ENCODE peak calls at places on chromosomes 13 and 19, in eight cellular contexts. M is amygdala; D is GM23248; J is NCI-H2107; U is left colon; O is stimulated activated CD4-positive, alpha-beta T cell treated with anti-CD3 and anti-CD28 coated beads, TNF-alpha, amount 100 ng/mL, for 24 hours; X is AG10803; N is kidney. A is an unnamed sample.

GRCh38 chr13:97028441-97029299 is 34.4 kb upstream of the OXGR1 start:
- DNase-seq in M (no peak), D (peak), J (no peak), U (no peak), O (peak), X (peak), N (no peak), A (no peak)

GRCh38 chr13:108120332-108120731 is 95.0 kb downstream of the LIG4 start:
- DNase-seq in M (peak), D (no peak), J (no peak), U (no peak), O (no peak), X (no peak), N (no peak), A (no peak)

GRCh38 chr19:11325544-11325943 is 13.9 kb downstream of the RAB3D start:
- DNase-seq in M (no peak), D (no peak), J (no peak), U (no peak), O (no peak), X (no peak), N (no peak), A (no peak)

GRCh38 chr19:50893047-50893737 is 18.0 kb downstream of the KLK4 start:
- DNase-seq in M (no peak), D (no peak), J (no peak), U (no peak), O (no peak), X (no peak), N (no peak), A (no peak)

GRCh38 chr19:53879145-53880037 is 2.6 kb upstream of the PRKCG start:
- DNase-seq in M (peak), D (peak), J (no peak), U (peak), O (peak), X (peak), N (peak), A (peak)

GRCh38 chr13:105202384-105202783 is 1333.1 kb downstream of the EFNB2 start:
- DNase-seq in M (no peak), D (no peak), J (no peak), U (no peak), O (no peak), X (no peak), N (no peak), A (no peak)

GRCh38 chr13:98650376-98651107 is 73.6 kb upstream of the STK24 start:
- DNase-seq in M (no peak), D (no peak), J (no peak), U (peak), O (no peak), X (no peak), N (no peak), A (no peak)

GRCh38 chr19:32686847-32687450 is 4.7 kb upstream of the NUDT19 start:
- DNase-seq in M (no peak), D (no peak), J (no peak), U (no peak), O (no peak), X (no peak), N (no peak), A (no peak)

GRCh38 chr19:35261356-35262100 is 7.2 kb upstream of the USF2 start:
- DNase-seq in M (no peak), D (no peak), J (no peak), U (no peak), O (no peak), X (no peak), N (no peak), A (no peak)

GRCh38 chr19:5489511-5489910 is 34.3 kb downstream of the ZNRF4 start:
- DNase-seq in M (no peak), D (peak), J (no peak), U (no peak), O (no peak), X (peak), N (no peak), A (no peak)

GRCh38 chr13:52851153-52851962 is 2.9 kb upstream of the PCDH8 start:
- DNase-seq in M (no peak), D (peak), J (peak), U (peak), O (no peak), X (peak), N (peak), A (no peak)

A was measured in AG04450.